ENCODE peak calls at places on chromosomes 1 and 21, in seven cellular contexts. One of them, this sample, is unnamed.

GRCh38 chr1:185474440-185475149 is 157.6 kb upstream of the IVNS1ABP start:
- DNase-seq in fibroblast of villous mesenchyme: no peak
- DNase-seq in GM12864: no peak
- DNase-seq in fibroblast of pulmonary artery: no peak
- DNase-seq in GM12878: no peak
- DNase-seq in tibial artery: no peak
- DNase-seq in cardiac muscle cell: no peak
- DNase-seq in this sample: no peak

GRCh38 chr1:169361281-169361680 is 6.3 kb downstream of the NME7 start:
- DNase-seq in GM12864: no peak
- DNase-seq in cardiac muscle cell: peak
- DNase-seq in fibroblast of villous mesenchyme: no peak
- DNase-seq in tibial artery: no peak
- DNase-seq in fibroblast of pulmonary artery: peak
- DNase-seq in GM12878: no peak
- DNase-seq in this sample: no peak

GRCh38 chr1:160116277-160117147 is 953 bp downstream of the ATP1A2 start:
- DNase-seq in fibroblast of pulmonary artery: peak
- DNase-seq in cardiac muscle cell: peak
- DNase-seq in fibroblast of villous mesenchyme: no peak
- DNase-seq in tibial artery: no peak
- DNase-seq in GM12878: no peak
- DNase-seq in GM12864: no peak
- DNase-seq in this sample: no peak

GRCh38 chr1:226702957-226703831 is 35.9 kb downstream of the ITPKB start:
- DNase-seq in fibroblast of villous mesenchyme: peak
- DNase-seq in fibroblast of pulmonary artery: peak
- DNase-seq in cardiac muscle cell: peak
- DNase-seq in GM12864: no peak
- DNase-seq in tibial artery: peak
- DNase-seq in GM12878: no peak
- DNase-seq in this sample: peak

GRCh38 chr1:168287237-168287664 is 6.6 kb downstream of the TBX19 start:
- DNase-seq in tibial artery: no peak
- DNase-seq in fibroblast of pulmonary artery: peak
- DNase-seq in GM12878: no peak
- DNase-seq in GM12864: no peak
- DNase-seq in fibroblast of villous mesenchyme: peak
- DNase-seq in cardiac muscle cell: peak
- DNase-seq in this sample: no peak

GRCh38 chr21:42563261-42564045 is 49.8 kb downstream of the SLC37A1 start:
- DNase-seq in fibroblast of pulmonary artery: no peak
- DNase-seq in GM12878: no peak
- DNase-seq in fibroblast of villous mesenchyme: peak
- DNase-seq in cardiac muscle cell: no peak
- DNase-seq in tibial artery: peak
- DNase-seq in GM12864: no peak
- DNase-seq in this sample: peak

GRCh38 chr1:147853391-147853790 is 49.2 kb upstream of the GJA8 start:
- DNase-seq in cardiac muscle cell: peak
- DNase-seq in fibroblast of pulmonary artery: peak
- DNase-seq in GM12864: no peak
- DNase-seq in tibial artery: no peak
- DNase-seq in GM12878: no peak
- DNase-seq in fibroblast of villous mesenchyme: peak
- DNase-seq in this sample: no peak

GRCh38 chr1:87674791-87675190 is 346.1 kb downstream of the LMO4 start:
- DNase-seq in fibroblast of villous mesenchyme: no peak
- DNase-seq in GM12878: no peak
- DNase-seq in cardiac muscle cell: no peak
- DNase-seq in GM12864: no peak
- DNase-seq in tibial artery: no peak
- DNase-seq in fibroblast of pulmonary artery: no peak
- DNase-seq in this sample: no peak

GRCh38 chr1:215023151-215023832 is 59.2 kb upstream of the KCNK2 start:
- DNase-seq in fibroblast of villous mesenchyme: peak
- DNase-seq in cardiac muscle cell: peak
- DNase-seq in GM12864: no peak
- DNase-seq in fibroblast of pulmonary artery: peak
- DNase-seq in GM12878: no peak
- DNase-seq in tibial artery: no peak
- DNase-seq in this sample: no peak

GRCh38 chr1:38025233-38025632 is 12.7 kb downstream of the UTP11 start:
- DNase-seq in fibroblast of villous mesenchyme: no peak
- DNase-seq in cardiac muscle cell: no peak
- DNase-seq in fibroblast of pulmonary artery: no peak
- DNase-seq in GM12878: no peak
- DNase-seq in tibial artery: no peak
- DNase-seq in GM12864: no peak
- DNase-seq in this sample: no peak
- H3K4me3 ChIP-seq in fibroblast of villous mesenchyme: no peak
- H3K4me3 ChIP-seq in cardiac muscle cell: no peak
- H3K4me3 ChIP-seq in fibroblast of pulmonary artery: no peak
- H3K4me3 ChIP-seq in GM12878: no peak
- H3K4me3 ChIP-seq in tibial artery: no peak
- H3K4me3 ChIP-seq in GM12864: no peak
- H3K4me3 ChIP-seq in this sample: no peak

DNA sequence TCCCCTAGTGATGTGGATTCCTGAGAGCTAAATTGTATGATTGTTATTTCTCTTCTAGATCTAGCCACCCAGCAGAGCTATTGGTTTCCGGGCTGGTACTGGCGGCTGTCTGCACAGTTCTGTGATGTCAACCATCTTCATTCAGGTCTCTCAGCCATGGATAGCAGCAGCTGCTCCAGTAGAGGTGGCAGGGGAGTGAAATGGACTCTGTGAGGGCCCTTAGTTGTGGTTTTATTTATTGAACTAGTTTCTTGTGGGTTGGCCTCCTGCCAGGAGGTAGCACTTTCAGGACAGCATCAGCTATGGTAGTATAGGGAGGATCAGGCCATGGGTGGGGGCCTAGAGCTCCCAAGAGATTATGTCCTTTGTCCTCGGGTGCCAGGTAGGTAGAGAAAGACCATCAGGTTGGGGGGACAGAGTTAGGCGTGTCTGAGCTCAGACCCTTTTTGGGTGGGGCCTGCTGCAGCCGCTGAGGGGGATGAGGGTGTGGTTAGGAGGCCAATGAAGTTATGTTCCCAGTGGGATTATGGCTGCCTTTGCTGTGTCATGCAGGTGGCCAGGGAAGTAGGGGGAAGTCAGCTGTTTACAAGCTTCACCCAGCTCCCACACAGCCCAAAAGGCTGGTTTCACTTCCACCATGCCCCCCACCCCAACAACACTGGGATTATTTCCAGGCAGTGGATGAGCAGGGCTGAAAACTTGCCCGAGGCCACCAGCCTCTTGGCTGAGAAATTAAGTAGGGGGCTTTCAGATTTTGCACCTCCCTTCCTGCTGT is 55.1 kb upstream of the RGS4 start:
- DNase-seq in GM12864: no peak
- DNase-seq in GM12878: no peak
- DNase-seq in fibroblast of villous mesenchyme: no peak
- DNase-seq in fibroblast of pulmonary artery: no peak
- DNase-seq in cardiac muscle cell: no peak
- DNase-seq in tibial artery: no peak
- DNase-seq in this sample: no peak
- H3K4me3 ChIP-seq in GM12864: no peak
- H3K4me3 ChIP-seq in GM12878: no peak
- H3K4me3 ChIP-seq in fibroblast of villous mesenchyme: no peak
- H3K4me3 ChIP-seq in fibroblast of pulmonary artery: no peak
- H3K4me3 ChIP-seq in cardiac muscle cell: no peak
- H3K4me3 ChIP-seq in tibial artery: no peak
- H3K4me3 ChIP-seq in this sample: no peak

DNA sequence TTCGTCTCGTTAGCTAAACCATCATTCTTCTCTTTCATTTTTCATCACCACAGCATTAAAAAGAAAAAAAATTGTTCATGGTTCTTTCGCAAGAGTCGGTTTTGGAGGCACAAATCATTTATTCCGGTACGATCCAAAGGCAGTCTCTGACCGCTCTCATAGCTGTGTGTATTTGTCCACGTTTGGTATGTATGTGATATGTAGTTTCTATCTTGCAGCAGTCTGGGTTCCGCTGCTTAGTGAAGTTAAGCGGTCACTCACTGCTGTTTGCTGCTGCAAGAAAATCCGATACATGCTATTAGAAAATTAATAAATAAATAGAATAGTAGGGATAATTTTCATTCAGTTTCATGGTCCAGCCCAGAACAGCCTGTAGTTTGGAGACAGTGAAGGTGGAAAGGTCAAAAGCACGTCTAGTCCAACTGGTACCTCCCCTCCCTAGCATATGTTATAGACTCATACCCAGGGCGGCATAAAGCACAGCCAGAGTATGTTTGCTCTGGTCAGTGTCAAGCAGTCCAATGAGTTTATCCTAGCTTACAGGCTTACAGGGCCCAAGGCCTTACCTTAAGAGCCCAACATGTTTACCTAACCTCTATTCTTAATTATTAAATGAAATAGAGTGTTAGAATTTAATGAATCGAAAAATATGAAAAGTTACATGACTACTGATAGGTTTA is 2.5 kb downstream of the FMN2 start:
- DNase-seq in fibroblast of villous mesenchyme: no peak
- DNase-seq in GM12878: no peak
- DNase-seq in tibial artery: no peak
- DNase-seq in GM12864: no peak
- DNase-seq in fibroblast of pulmonary artery: no peak
- DNase-seq in cardiac muscle cell: no peak
- DNase-seq in this sample: no peak
- H3K4me3 ChIP-seq in fibroblast of villous mesenchyme: peak
- H3K4me3 ChIP-seq in GM12878: no peak
- H3K4me3 ChIP-seq in tibial artery: no peak
- H3K4me3 ChIP-seq in GM12864: no peak
- H3K4me3 ChIP-seq in fibroblast of pulmonary artery: no peak
- H3K4me3 ChIP-seq in cardiac muscle cell: no peak
- H3K4me3 ChIP-seq in this sample: no peak

GRCh38 chr1:198523183-198523942 is 17.1 kb downstream of the ATP6V1G3 start:
- DNase-seq in cardiac muscle cell: no peak
- DNase-seq in fibroblast of pulmonary artery: no peak
- DNase-seq in GM12878: no peak
- DNase-seq in GM12864: no peak
- DNase-seq in tibial artery: no peak
- DNase-seq in fibroblast of villous mesenchyme: no peak
- DNase-seq in this sample: no peak
- H3K4me3 ChIP-seq in cardiac muscle cell: no peak
- H3K4me3 ChIP-seq in fibroblast of pulmonary artery: no peak
- H3K4me3 ChIP-seq in GM12878: no peak
- H3K4me3 ChIP-seq in GM12864: no peak
- H3K4me3 ChIP-seq in tibial artery: no peak
- H3K4me3 ChIP-seq in fibroblast of villous mesenchyme: no peak
- H3K4me3 ChIP-seq in this sample: no peak

GRCh38 chr1:62707746-62708123 is 19.5 kb upstream of the DOCK7 start:
- DNase-seq in tibial artery: no peak
- DNase-seq in fibroblast of villous mesenchyme: no peak
- DNase-seq in GM12878: no peak
- DNase-seq in fibroblast of pulmonary artery: no peak
- DNase-seq in GM12864: no peak
- DNase-seq in cardiac muscle cell: no peak
- DNase-seq in this sample: no peak

GRCh38 chr1:62712625-62713243 is 24.5 kb upstream of the DOCK7 start:
- DNase-seq in GM12864: no peak
- DNase-seq in GM12878: no peak
- DNase-seq in fibroblast of villous mesenchyme: no peak
- DNase-seq in cardiac muscle cell: no peak
- DNase-seq in fibroblast of pulmonary artery: no peak
- DNase-seq in tibial artery: no peak
- DNase-seq in this sample: no peak

DNA sequence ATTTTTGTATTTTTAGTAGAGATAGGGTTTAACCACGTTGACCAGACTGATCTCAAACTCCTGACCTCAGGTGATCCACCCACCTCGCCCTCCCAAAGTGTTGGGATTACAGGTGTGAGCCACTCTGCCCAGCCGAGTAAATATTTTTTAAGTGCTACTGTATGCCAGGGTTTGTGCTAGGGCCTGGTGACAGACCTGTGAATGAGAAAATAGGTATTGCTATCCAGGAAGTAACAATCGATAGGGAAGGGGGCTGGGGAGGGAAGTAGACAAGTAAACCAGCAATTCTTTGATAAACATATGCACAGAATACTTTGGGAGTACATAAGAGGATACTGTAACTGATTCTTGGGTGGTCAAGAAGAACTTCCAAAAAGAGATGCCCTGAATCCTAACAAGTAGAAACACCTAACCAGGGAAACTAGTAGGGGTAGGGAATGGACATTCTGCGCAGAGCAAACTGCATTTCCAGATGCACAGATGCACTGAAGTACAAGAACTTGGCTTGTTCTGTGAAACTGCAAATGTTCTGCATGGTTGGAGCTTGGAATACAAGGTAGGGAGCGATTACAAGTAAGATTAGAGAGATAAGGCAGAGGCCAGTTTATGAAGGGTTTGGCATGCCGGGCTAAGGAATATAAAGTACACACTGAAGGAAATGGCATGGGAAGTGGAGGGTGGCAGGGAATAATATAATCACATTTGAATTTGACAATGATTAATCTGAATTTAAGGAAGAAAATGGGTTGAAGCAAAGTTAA is 19.0 kb upstream of the DOCK7 start:
- DNase-seq in cardiac muscle cell: no peak
- DNase-seq in GM12878: no peak
- DNase-seq in tibial artery: no peak
- DNase-seq in GM12864: no peak
- DNase-seq in fibroblast of pulmonary artery: no peak
- DNase-seq in fibroblast of villous mesenchyme: no peak
- DNase-seq in this sample: no peak
- H3K4me3 ChIP-seq in cardiac muscle cell: no peak
- H3K4me3 ChIP-seq in GM12878: no peak
- H3K4me3 ChIP-seq in tibial artery: no peak
- H3K4me3 ChIP-seq in GM12864: no peak
- H3K4me3 ChIP-seq in fibroblast of pulmonary artery: no peak
- H3K4me3 ChIP-seq in fibroblast of villous mesenchyme: no peak
- H3K4me3 ChIP-seq in this sample: no peak

GRCh38 chr21:46284722-46285121 is 689 bp downstream of the MCM3AP start:
- DNase-seq in fibroblast of pulmonary artery: no peak
- DNase-seq in GM12864: no peak
- DNase-seq in fibroblast of villous mesenchyme: no peak
- DNase-seq in tibial artery: no peak
- DNase-seq in GM12878: no peak
- DNase-seq in cardiac muscle cell: no peak
- DNase-seq in this sample: no peak
- H3K4me3 ChIP-seq in fibroblast of pulmonary artery: peak
- H3K4me3 ChIP-seq in GM12864: peak
- H3K4me3 ChIP-seq in fibroblast of villous mesenchyme: peak
- H3K4me3 ChIP-seq in tibial artery: peak
- H3K4me3 ChIP-seq in GM12878: peak
- H3K4me3 ChIP-seq in cardiac muscle cell: peak
- H3K4me3 ChIP-seq in this sample: peak

This sample was measured in kidney.